ENCODE peak calls at places on chromosomes 7 and 10, in seven cellular contexts. Y, A, N, H, S, T and I are unnamed samples. For H3K4me1, the result is how much of the 10 kb centered on the place peaks cover.

GRCh38 chr7:27579565-27579964 is 83.1 kb downstream of the HIBADH start:
- DNase-seq in S (no peak), T (no peak), H (no peak), A (no peak), Y (no peak), N (no peak), I (no peak)

GRCh38 chr10:6228647-6229046 is 25.9 kb downstream of the PFKFB3 start:
- DNase-seq in N (no peak), S (no peak), T (no peak), A (no peak), H (no peak), Y (no peak), I (no peak)

GRCh38 chr7:3955751-3956696 is 655.0 kb downstream of the SDK1 start:
- DNase-seq in N (no peak), T (peak), H (no peak), Y (no peak), S (no peak), A (no peak), I (no peak)

GRCh38 chr7:55898287-55898686 is 11.0 kb downstream of the ZNF713 start:
- DNase-seq in S (no peak), N (no peak), H (no peak), Y (no peak), T (no peak), A (no peak), I (no peak)

GRCh38 chr10:896982-897381 is 34.5 kb downstream of the LARP4B start:
- DNase-seq in S (no peak), H (no peak), T (no peak), N (no peak), Y (no peak), A (no peak), I (no peak)

GRCh38 chr7:50488379-50488778 is 38.2 kb upstream of the FIGNL1 start:
- DNase-seq in N (no peak), S (no peak), Y (no peak), T (no peak), H (no peak), A (no peak), I (no peak)

GRCh38 chr7:127755965-127756364 is 104.0 kb downstream of the SND1 start:
- DNase-seq in H (no peak), S (no peak), A (no peak), T (no peak), Y (no peak), N (no peak), I (no peak)

GRCh38 chr10:7580520-7580919 is 86.2 kb downstream of the ITIH5 start:
- DNase-seq in S (no peak), Y (no peak), H (no peak), T (no peak), N (no peak), A (no peak), I (no peak)

GRCh38 chr10:63173468-63174227 is 40.5 kb downstream of the NRBF2 start:
- DNase-seq in Y (no peak), H (no peak), S (no peak), T (no peak), A (no peak), N (no peak), I (no peak)

GRCh38 chr7:47266131-47266706 is 315.7 kb downstream of the TNS3 start:
- DNase-seq in A (no peak), H (no peak), S (peak), Y (no peak), N (peak), T (peak), I (peak)

GRCh38 chr7:1742555-1743303 is 72.7 kb downstream of the ELFN1 start:
- DNase-seq in T (no peak), H (no peak), N (peak), A (peak), S (peak), Y (no peak), I (peak)

GRCh38 chr7:84122582-84123360 is 71.8 kb downstream of the SEMA3A start:
- DNase-seq in A (no peak), T (no peak), H (no peak), N (no peak), S (no peak), Y (no peak), I (no peak)

GRCh38 chr10:63919576-63920279 is 398.5 kb downstream of the REEP3 start:
- DNase-seq in Y (no peak), A (no peak), H (no peak), N (no peak), S (no peak), T (no peak), I (no peak)

GRCh38 chr7:157541295-157541608 is 204.4 kb downstream of the DNAJB6 start:
- DNase-seq in N (no peak), H (no peak), A (peak), T (no peak), Y (no peak), S (no peak), I (peak)

GRCh38 chr7:65251851-65252620 is 121.6 kb upstream of the ZNF92 start:
- DNase-seq in A (peak), H (no peak), T (peak), N (peak), Y (no peak), S (peak), I (peak)

DNA sequence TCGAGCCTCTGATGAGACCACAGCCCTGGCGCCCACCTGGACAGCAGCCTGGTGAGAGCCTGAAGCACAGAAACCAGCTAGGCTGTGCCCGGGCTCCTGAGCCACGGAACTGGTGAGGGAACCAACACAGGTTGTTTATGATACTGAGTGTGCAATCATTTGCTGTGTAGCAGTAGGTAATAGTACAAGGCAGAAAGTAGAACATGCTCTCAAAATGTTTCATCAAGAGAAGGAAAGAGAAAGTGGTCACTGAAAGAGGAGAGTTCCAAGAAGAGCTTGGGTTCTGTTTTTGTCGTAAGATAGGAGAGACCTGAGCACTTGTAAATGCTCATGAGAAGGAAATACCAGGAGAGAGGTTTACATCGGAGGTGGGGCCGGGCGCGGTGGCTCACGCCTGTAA is 208.2 kb downstream of the FAM107B start:
- DNase-seq in Y (no peak), T (no peak), N (no peak), H (no peak), A (no peak), S (no peak), I (peak)
- H3K4me1 ChIP-seq in Y (half or more), T (half or more), N (under half), H (half or more), A (under half), S (under half), I (under half)

DNA sequence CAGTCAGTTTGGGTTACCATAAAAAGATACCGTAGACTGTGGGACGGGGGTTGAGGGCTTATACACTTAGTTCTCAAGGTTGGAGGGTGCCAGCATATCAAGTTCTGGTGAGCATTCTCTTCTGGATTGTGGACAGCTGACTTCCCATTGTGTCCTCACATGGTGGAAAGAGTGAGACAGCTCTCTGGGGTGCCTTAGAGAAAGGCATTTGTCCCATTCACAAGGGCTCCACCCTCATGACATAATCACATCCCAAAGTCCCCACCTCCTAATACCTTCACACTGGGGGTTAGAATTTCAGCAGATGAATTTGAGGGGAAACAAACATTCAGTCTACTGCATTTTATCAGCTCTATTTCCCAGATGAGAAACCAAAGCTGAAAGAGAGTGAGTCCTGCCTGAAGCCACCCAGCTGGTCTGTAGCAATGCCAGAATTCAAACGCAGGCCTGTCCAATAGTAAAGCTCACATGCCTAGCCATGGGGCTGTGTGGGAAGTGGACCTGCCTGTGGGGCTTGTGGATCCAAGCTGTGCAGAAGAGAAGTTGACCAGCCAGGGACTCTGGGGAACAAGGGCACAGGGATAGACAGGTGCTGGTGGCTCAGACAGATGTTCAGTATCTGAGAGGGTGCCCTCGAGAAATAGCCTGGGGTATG is 34.8 kb upstream of the LOXL4 start:
- DNase-seq in T (no peak), N (no peak), H (no peak), S (peak), Y (no peak), A (no peak), I (no peak)
- H3K4me1 ChIP-seq in T (under half), N (under half), H (under half), S (under half), Y (under half), A (under half), I (under half)

DNA sequence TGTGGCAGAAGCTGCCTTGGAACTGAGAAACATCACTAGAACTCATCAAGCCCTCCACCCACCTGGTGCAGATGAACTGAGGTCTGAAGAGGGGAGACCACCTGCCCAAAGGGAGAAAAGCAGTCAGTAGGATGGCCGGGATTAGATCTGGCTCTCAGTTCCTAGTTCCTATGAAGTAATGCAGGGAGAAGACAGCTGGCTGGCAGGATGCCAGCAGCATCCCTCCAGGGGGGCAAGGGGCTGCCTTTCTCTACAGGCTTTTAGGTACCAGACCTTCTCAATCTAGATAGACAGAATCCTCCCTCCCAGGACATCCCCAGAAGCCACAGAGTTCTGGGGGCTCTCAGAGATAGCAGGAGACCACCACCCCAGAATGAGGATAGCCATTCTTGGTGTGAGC is 7.8 kb downstream of the CRHR2 start:
- DNase-seq in N (no peak), S (no peak), A (peak), H (no peak), T (no peak), Y (no peak), I (no peak)
- H3K4me1 ChIP-seq in N (under half), S (under half), A (under half), H (under half), T (under half), Y (under half), I (under half)

GRCh38 chr10:133391761-133392518 is 2.0 kb upstream of the MTG1 start:
- DNase-seq in H (no peak), Y (no peak), A (no peak), N (no peak), T (no peak), S (no peak), I (no peak)
- H3K4me1 ChIP-seq in H (under half), Y (half or more), A (under half), N (under half), T (under half), S (under half), I (under half)

GRCh38 chr7:137681657-137682562 is 164.9 kb downstream of the DGKI start:
- DNase-seq in A (no peak), Y (no peak), S (no peak), T (no peak), H (no peak), N (no peak), I (no peak)
- H3K4me1 ChIP-seq in A (under half), Y (under half), S (under half), T (under half), H (under half), N (under half), I (under half)

DNA sequence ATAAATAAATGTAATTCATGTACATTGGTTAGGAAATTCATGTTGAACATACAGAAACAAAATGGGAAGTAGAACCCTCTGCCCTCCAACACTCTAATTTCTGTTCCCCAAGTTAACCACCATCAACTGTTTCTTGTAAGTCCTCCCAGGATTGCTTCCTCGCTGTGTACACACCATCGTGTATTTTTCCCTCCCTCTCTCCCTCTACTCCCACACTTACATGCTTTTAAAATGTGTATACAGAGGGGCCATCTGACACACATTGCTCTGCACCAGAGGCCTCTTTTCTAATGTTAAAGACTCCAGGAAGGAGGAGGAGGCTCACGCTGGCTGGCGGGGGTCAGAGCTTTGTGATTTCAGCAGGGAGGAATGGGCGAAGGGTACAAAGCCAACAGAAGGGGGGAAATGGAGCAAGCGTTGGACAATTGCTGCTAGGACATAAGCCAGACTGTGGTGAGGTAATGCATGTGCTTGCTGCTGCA is 1.9 kb upstream of the EPHA1 start:
- DNase-seq in A (no peak), H (no peak), T (no peak), S (no peak), Y (no peak), N (no peak), I (peak)
- H3K4me1 ChIP-seq in A (under half), H (under half), T (under half), S (under half), Y (under half), N (under half), I (under half)

GRCh38 chr7:67866054-67866453 is 869.4 kb downstream of the TYW1 start:
- DNase-seq in N (no peak), H (no peak), S (no peak), Y (no peak), T (no peak), A (no peak), I (no peak)

GRCh38 chr7:67866812-67867211 is 870.2 kb downstream of the TYW1 start:
- DNase-seq in H (no peak), A (no peak), S (no peak), T (no peak), N (no peak), Y (no peak), I (no peak)

DNA sequence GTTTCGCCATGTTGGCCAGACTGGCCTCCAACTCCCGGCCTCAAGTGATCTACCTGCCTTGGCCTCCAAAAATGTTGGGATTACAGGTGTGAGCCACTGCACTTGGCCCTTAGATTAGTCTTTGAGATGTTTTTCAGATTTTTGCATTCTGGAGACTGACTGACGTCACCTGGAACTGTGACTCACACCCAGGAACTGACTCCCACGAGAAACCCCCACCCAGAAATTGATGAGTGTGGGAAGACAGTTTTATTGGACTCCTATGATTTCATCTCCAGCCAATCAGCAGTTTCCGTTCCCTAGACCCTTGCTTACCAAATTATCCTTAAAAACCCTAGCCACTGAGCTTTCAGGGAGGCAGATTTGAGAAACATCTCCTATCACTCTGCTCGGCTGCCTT is 867.3 kb downstream of the TYW1 start:
- DNase-seq in T (no peak), S (no peak), N (no peak), H (no peak), A (no peak), Y (no peak), I (no peak)
- H3K4me1 ChIP-seq in T (under half), S (under half), N (under half), H (under half), A (under half), Y (under half), I (under half)

DNA sequence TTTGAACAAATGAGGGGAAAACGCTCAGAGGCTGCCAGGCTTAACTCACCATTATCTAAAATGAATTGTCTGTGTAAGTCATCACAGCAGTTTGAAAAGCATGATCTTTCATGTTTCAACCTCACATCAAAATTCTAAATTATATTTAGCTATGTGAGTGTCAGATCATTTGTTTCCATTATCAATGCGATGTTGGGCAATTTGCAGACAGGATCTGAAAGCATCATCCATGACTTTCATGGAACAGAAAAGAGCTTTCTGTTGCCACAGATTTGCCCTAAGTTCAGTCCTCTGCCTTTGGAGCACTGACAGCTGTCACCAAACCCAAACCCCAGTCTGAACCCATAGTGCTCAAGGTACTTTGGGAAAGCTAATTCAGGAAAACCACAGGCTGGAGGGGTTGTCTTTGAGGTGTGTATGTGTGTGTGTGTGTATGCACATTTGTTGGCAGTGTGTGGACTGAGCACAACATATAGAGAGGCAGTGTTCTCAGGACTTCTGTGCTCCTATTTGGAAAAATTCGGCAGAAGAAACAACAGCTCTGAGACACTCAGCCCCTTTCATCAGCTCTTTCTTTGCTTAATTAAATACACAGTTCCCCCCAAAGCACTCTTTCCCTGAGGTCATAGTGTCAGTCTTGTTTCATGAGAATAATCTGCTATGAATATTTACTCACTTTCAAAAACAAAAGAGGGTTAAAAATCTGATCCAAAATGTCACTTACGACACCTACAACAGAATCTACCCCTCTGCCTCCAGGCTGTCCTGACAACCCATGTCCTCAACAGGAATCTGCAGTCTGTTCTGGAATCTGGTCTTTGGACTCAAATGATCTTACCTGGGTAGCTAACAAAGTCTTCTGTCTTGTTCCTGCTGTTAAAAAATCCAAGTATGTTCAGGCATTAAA is 188.5 kb upstream of the KLF14 start:
- DNase-seq in H (no peak), T (no peak), S (no peak), N (no peak), Y (no peak), A (no peak), I (no peak)
- H3K4me1 ChIP-seq in H (under half), T (half or more), S (half or more), N (under half), Y (half or more), A (under half), I (half or more)